ENCODE peak calls at places on chromosomes 12 and 14, in seven cellular contexts. Y is Peyer's patch, C is IMR-90, I is heart left ventricle, W is upper lobe of left lung, S is stomach, M is A549. X is an unnamed sample. For H3K9me3, the result is how much of the 10 kb centered on the place peaks cover.

GRCh38 chr12:76144253-76144564 is 59.7 kb upstream of the NAP1L1 start:
- DNase-seq in I (no peak), Y (peak), C (peak), M (peak), S (peak), W (no peak), X (no peak)

GRCh38 chr12:111410229-111411186 is 4.8 kb downstream of the SH2B3 start:
- DNase-seq in W (peak), Y (no peak), S (no peak), M (no peak), I (peak), C (no peak), X (no peak)

GRCh38 chr12:75633789-75634188 is 122.4 kb upstream of the KRR1 start:
- DNase-seq in C (no peak), I (no peak), W (no peak), S (no peak), Y (no peak), M (no peak), X (no peak)

GRCh38 chr14:58455593-58456265 is 28.2 kb downstream of the KIAA0586 start:
- DNase-seq in C (peak), I (no peak), S (no peak), Y (no peak), M (peak), W (no peak), X (no peak)

GRCh38 chr12:121632069-121632970 is 6.0 kb downstream of the ORAI1 start:
- DNase-seq in M (no peak), S (no peak), Y (no peak), C (peak), I (no peak), W (no peak), X (no peak)

GRCh38 chr12:119780786-119781434 is 96.2 kb downstream of the CIT start:
- DNase-seq in I (no peak), M (peak), S (peak), Y (peak), C (peak), W (no peak), X (no peak)

GRCh38 chr12:9667403-9667802 is 2.1 kb upstream of the CLEC2D start:
- DNase-seq in C (no peak), S (no peak), W (no peak), I (no peak), Y (no peak), M (no peak), X (no peak)

GRCh38 chr14:69700609-69701008 is 66.3 kb upstream of the SRSF5 start:
- DNase-seq in Y (no peak), I (no peak), C (no peak), M (no peak), W (no peak), S (no peak), X (no peak)

GRCh38 chr14:59213368-59214315 is 25.2 kb downstream of the DAAM1 start:
- DNase-seq in W (no peak), C (peak), Y (no peak), I (no peak), M (no peak), S (no peak), X (no peak)

GRCh38 chr12:80101126-80101525 is 1.8 kb downstream of the OTOGL start:
- DNase-seq in C (no peak), S (no peak), I (no peak), M (no peak), W (no peak), Y (no peak), X (no peak)

GRCh38 chr14:105053421-105053820 is 11.8 kb downstream of the GPR132 start:
- DNase-seq in I (no peak), M (no peak), C (no peak), Y (no peak), W (no peak), S (no peak), X (no peak)

GRCh38 chr14:54781936-54782802 is 120.5 kb downstream of the GCH1 start:
- DNase-seq in S (no peak), C (no peak), M (no peak), Y (peak), I (no peak), W (no peak), X (no peak)

GRCh38 chr12:6324936-6325750 is 14.7 kb downstream of the PLEKHG6 start:
- DNase-seq in S (peak), W (no peak), Y (no peak), M (peak), I (no peak), C (no peak), X (no peak)

GRCh38 chr12:105256921-105257320 is 20.9 kb upstream of the APPL2 start:
- DNase-seq in C (peak), Y (no peak), W (no peak), I (no peak), S (no peak), M (no peak), X (no peak)

GRCh38 chr12:71057330-71057729 is 100.5 kb downstream of the TSPAN8 start:
- DNase-seq in W (no peak), C (no peak), I (no peak), S (no peak), M (no peak), Y (no peak), X (no peak)

GRCh38 chr12:104941454-104941853 is 16.6 kb downstream of the SLC41A2 start:
- DNase-seq in M (no peak), C (no peak), W (no peak), I (no peak), Y (no peak), S (no peak), X (no peak)

GRCh38 chr12:31589582-31589895 is 1.4 kb downstream of the DENND5B start:
- DNase-seq in C (no peak), S (no peak), W (peak), Y (no peak), M (no peak), I (peak), X (no peak)

GRCh38 chr14:50045039-50045711 is 71.2 kb downstream of the VCPKMT start:
- DNase-seq in Y (peak), W (no peak), S (peak), C (peak), M (peak), I (peak), X (peak)

GRCh38 chr12:6768385-6769002 is 2.3 kb downstream of the PTMS start:
- DNase-seq in W (no peak), I (no peak), C (peak), M (no peak), S (no peak), Y (no peak), X (no peak)

GRCh38 chr12:11763760-11764520 is 114.5 kb downstream of the ETV6 start:
- DNase-seq in I (no peak), S (no peak), Y (no peak), M (no peak), C (peak), W (no peak), X (no peak)

GRCh38 chr12:77122236-77122635 is 56.9 kb upstream of the E2F7 start:
- DNase-seq in Y (no peak), W (no peak), I (no peak), M (peak), C (peak), S (no peak), X (no peak)

GRCh38 chr14:57390806-57391562 is 598 bp downstream of the NAA30 start:
- DNase-seq in W (peak), C (peak), M (peak), Y (peak), I (no peak), S (peak), X (no peak)

GRCh38 chr12:130647814-130648213 is 68.3 kb downstream of the RIMBP2 start:
- DNase-seq in W (no peak), M (no peak), Y (no peak), I (no peak), S (no peak), C (no peak), X (no peak)

GRCh38 chr12:97681612-97682504 is 219.3 kb downstream of the RMST start:
- DNase-seq in Y (no peak), M (no peak), I (no peak), S (no peak), W (no peak), C (no peak), X (no peak)

GRCh38 chr12:43978546-43978945 is 142.7 kb downstream of the TMEM117 start:
- DNase-seq in C (no peak), W (no peak), Y (no peak), S (no peak), M (no peak), I (no peak), X (no peak)

GRCh38 chr12:75656650-75657049 is 145.2 kb upstream of the KRR1 start:
- DNase-seq in S (no peak), W (no peak), Y (no peak), I (no peak), C (peak), M (peak), X (no peak)

GRCh38 chr14:100785338-100785615 is 40.6 kb upstream of the MEG3 start:
- DNase-seq in S (no peak), I (no peak), C (no peak), M (no peak), Y (no peak), W (no peak), X (no peak)

GRCh38 chr12:617304-617915 is 45.8 kb downstream of the NINJ2 start:
- DNase-seq in C (peak), Y (peak), M (peak), I (peak), S (peak), W (peak), X (no peak)

GRCh38 chr12:75666126-75666979 is 154.9 kb upstream of the KRR1 start:
- DNase-seq in I (no peak), C (peak), Y (no peak), W (no peak), S (no peak), M (peak), X (no peak)

GRCh38 chr12:93868771-93869170 is 191.6 kb downstream of the CRADD start:
- DNase-seq in M (no peak), Y (no peak), W (no peak), S (no peak), C (peak), I (peak), X (no peak)
- H3K9me3 ChIP-seq in M (half or more), Y (under half), W (under half), S (half or more), C (under half), I (half or more), X (under half)

DNA sequence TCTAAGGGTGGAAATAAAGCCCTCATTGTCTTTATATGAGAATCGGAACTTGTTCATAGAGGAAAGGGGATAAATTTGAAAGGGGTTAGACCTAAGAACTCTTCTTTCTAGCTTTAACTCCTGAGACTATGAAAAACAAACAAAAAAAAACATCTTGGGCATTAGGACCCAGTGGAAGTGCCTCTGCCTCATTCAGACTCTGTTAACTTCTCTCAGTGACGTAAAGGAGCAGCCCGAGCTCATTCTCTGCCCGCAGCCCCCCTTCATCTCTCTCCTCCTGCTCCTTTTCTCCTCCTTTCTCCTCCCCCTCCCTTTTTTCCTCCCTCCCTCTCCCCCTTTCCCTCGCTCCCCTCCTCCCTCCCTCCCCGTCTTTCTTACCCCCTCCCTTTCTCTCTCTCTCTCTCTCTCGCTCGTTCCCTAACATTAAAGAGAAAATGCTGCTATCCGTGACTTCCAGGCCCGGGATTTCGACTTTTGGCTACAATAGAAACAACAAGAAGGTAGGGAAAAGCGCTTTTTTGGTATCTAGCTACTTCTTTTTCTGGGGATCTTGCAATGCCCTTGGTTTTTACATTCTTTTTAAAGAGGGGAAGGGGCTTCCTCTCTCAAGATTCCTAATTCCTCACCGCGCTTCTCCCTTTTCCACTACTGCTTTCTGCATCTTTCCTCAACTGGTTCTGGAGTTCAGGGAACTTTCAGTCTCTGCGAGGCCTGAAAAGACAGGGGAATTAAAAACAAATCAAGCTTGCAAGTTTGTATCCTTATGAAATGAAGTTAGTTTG is at the start of gene RBMS2:
- DNase-seq in Y (peak), S (peak), W (no peak), C (peak), M (peak), I (peak), X (peak)
- TF ChIP-seq POLR2A in Y (no peak), S (no peak), W (no peak), C (no peak), M (no peak), I (no peak), X (no peak)

GRCh38 chr12:100715976-100716657 is 78.5 kb upstream of the ANO4 start:
- DNase-seq in M (no peak), I (no peak), S (no peak), Y (no peak), C (no peak), W (peak), X (no peak)

GRCh38 chr12:100716658-100716948 is 78.0 kb upstream of the ANO4 start:
- DNase-seq in C (no peak), W (no peak), M (peak), I (no peak), S (no peak), Y (no peak), X (no peak)

GRCh38 chr12:100716949-100717732 is 77.4 kb upstream of the ANO4 start:
- DNase-seq in Y (no peak), C (no peak), M (no peak), S (no peak), W (peak), I (no peak), X (no peak)

GRCh38 chr12:100718212-100718611 is 76.4 kb upstream of the ANO4 start:
- DNase-seq in Y (no peak), M (no peak), C (no peak), S (no peak), I (no peak), W (no peak), X (no peak)

DNA sequence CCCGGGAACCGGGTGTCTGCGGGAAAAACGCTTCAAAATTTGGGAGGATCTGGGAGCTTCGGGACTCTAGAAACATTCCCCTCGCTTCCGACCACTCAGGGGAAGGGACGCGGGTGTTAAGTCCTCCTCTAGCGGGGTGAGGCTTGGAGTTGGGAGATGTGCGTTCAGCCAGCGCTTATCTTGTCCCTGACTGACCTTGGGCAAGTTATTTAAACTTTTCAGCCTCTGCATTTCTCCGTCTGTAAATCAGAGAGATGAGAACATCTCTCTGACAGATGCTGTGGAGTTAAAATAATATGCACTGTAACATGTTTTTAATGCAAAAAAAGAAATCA is 76.9 kb upstream of the ANO4 start:
- DNase-seq in M (no peak), Y (no peak), W (no peak), C (no peak), S (no peak), I (no peak), X (no peak)
- H3K4me3 ChIP-seq in M (peak), Y (no peak), W (no peak), C (peak), S (peak), I (peak), X (peak)

GRCh38 chr14:47549886-47550285 is 125.5 kb downstream of the MDGA2 start:
- DNase-seq in I (no peak), S (no peak), Y (no peak), C (no peak), W (no peak), M (no peak), X (no peak)
- H3K9me3 ChIP-seq in I (under half), S (under half), Y (under half), C (under half), W (under half), M (under half), X (under half)

GRCh38 chr14:31097081-31097480 is 70.9 kb upstream of the STRN3 start:
- DNase-seq in W (no peak), Y (no peak), M (no peak), S (no peak), I (no peak), C (no peak), X (no peak)

GRCh38 chr14:31092160-31092708 is 66.1 kb upstream of the STRN3 start:
- DNase-seq in W (no peak), M (no peak), I (no peak), Y (no peak), S (no peak), C (no peak), X (no peak)

GRCh38 chr14:31096255-31096654 is 70.1 kb upstream of the STRN3 start:
- DNase-seq in Y (no peak), I (no peak), S (no peak), C (peak), W (no peak), M (no peak), X (no peak)

DNA sequence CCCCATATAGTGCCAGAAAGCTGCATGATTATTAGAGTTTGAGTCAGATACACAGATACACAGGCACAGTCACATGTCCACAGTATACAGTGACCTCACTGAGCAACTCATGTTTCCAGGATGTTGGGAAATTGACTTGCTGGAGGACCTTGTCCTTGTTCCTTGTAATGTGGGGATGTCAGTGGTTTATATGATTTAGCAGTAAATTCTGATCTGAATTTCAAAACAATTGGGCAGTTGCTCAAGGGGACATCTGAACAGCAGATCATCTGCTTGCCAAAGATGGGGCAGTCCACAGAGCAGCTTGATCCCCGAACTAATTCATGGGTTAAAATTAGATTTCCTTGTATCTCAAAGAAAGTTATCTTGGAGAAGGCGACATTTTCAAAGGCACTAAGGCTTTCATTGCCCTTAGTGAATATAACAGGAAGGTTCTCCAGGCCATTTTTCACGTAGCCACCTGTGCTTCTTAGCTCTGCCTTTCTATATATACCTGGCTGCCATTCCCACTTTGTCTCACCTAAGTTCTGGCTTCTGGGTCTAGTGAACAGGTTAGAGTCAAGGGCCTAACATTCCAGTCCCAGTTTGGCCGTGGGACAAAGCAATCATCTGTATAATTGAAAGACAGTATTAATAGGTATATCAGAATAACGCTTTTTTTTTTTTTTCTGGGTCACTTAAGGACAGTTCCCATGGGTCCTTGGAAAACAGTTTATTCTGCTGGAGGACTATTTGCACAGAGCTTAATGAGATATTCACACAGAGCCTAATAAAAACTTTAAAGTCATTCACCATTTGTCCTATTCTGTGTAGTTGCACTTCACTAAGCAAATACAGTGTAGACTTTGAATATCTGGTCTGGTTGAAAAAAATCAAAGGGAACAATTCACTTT is 64.9 kb upstream of the STRN3 start:
- DNase-seq in S (no peak), Y (peak), I (no peak), M (peak), C (peak), W (no peak), X (no peak)
- TF ChIP-seq POLR2A in S (no peak), Y (no peak), I (no peak), M (no peak), C (no peak), W (no peak), X (no peak)

GRCh38 chr12:41217731-41218130 is 29.6 kb downstream of the PDZRN4 start:
- DNase-seq in W (no peak), I (no peak), M (no peak), C (no peak), Y (no peak), S (no peak), X (no peak)

GRCh38 chr12:41211466-41211865 is 23.3 kb downstream of the PDZRN4 start:
- DNase-seq in S (no peak), I (no peak), Y (no peak), C (no peak), M (no peak), W (no peak), X (no peak)

GRCh38 chr12:41213107-41213506 is 25.0 kb downstream of the PDZRN4 start:
- DNase-seq in I (no peak), W (no peak), Y (no peak), C (no peak), S (no peak), M (no peak), X (no peak)

GRCh38 chr12:41212625-41213024 is 24.5 kb downstream of the PDZRN4 start:
- DNase-seq in S (no peak), I (no peak), M (no peak), W (no peak), C (no peak), Y (no peak), X (no peak)

GRCh38 chr12:41213648-41214047 is 25.5 kb downstream of the PDZRN4 start:
- DNase-seq in C (no peak), Y (no peak), S (no peak), I (no peak), M (no peak), W (no peak), X (no peak)
- H3K4me3 ChIP-seq in C (no peak), Y (no peak), S (no peak), I (no peak), M (no peak), W (no peak), X (no peak)

GRCh38 chr12:133215724-133216123 is 20.0 kb downstream of the ANHX start:
- DNase-seq in I (no peak), C (no peak), Y (no peak), S (no peak), W (no peak), M (no peak), X (no peak)

GRCh38 chr12:133217219-133217618 is 18.5 kb downstream of the ANHX start:
- DNase-seq in S (no peak), I (no peak), Y (no peak), M (no peak), W (no peak), C (no peak), X (no peak)

GRCh38 chr12:133222211-133222610 is 13.5 kb downstream of the ANHX start:
- DNase-seq in C (no peak), M (no peak), I (no peak), W (no peak), S (no peak), Y (no peak), X (no peak)

GRCh38 chr12:133221241-133221640 is 14.4 kb downstream of the ANHX start:
- DNase-seq in M (no peak), S (no peak), I (no peak), C (no peak), W (no peak), Y (no peak), X (no peak)

DNA sequence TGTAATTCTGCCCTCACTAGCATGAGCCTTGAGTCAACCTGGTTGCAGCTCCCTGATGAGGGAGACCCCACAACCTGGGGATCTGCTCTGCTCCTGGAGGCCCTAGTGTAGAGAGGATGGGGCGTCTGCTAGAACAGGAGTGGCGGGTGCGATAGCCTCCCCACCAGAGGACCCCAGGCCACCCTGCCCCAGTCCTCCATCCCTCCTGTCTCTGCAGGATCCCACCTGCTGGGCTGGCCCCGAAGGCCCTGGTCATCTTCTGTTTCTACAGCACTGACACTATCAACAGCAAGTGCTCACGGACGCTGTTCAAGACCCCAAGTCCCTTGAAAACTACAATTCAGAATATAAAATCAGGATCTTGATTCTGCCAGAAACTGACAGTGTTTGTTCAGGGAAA is 15.2 kb downstream of the ANHX start:
- DNase-seq in S (no peak), Y (no peak), W (no peak), M (no peak), C (no peak), I (no peak), X (no peak)
- H3K9me3 ChIP-seq in S (half or more), Y (under half), W (half or more), M (half or more), C (half or more), I (half or more), X (half or more)

GRCh38 chr14:72844528-72844927 is 49.4 kb downstream of the DPF3 start:
- DNase-seq in I (no peak), S (no peak), C (no peak), Y (no peak), W (no peak), M (no peak), X (no peak)
- TF ChIP-seq POLR2A in I (no peak), S (no peak), C (no peak), Y (no peak), W (no peak), M (no peak), X (no peak)